ENCODE peak calls at places on chromosomes 6 and 20, in eight cellular contexts. Y is fibroblast of pulmonary artery, I is MM.1S, Q is K562, G is fibroblast of the aortic adventitia, R is neural progenitor cell, K is lung, B is spleen. W is an unnamed sample.

GRCh38 chr6:20876016-20876415 is 341.8 kb downstream of the CDKAL1 start:
- DNase-seq in Y (peak), I (no peak), R (peak), B (no peak), Q (no peak), K (no peak), G (peak), W (no peak)

GRCh38 chr6:169038691-169039090 is 215.0 kb downstream of the THBS2 start:
- DNase-seq in Y (no peak), G (no peak), Q (no peak), B (no peak), R (no peak), I (no peak), K (no peak), W (no peak)

GRCh38 chr6:36426622-36427021 is 16.0 kb downstream of the PXT1 start:
- DNase-seq in I (no peak), K (no peak), Q (no peak), G (no peak), R (no peak), Y (no peak), B (no peak), W (no peak)

GRCh38 chr6:1442929-1443328 is 53.6 kb downstream of the FOXF2 start:
- DNase-seq in Y (no peak), R (no peak), G (no peak), I (no peak), K (no peak), Q (no peak), B (no peak), W (no peak)

GRCh38 chr20:40497781-40498691 is 191.0 kb downstream of the MAFB start:
- DNase-seq in I (no peak), Y (peak), G (no peak), R (no peak), K (peak), Q (no peak), B (peak), W (peak)

GRCh38 chr6:146871613-146872465 is 273.1 kb downstream of the ADGB start:
- DNase-seq in I (no peak), G (no peak), B (no peak), Q (no peak), K (no peak), R (no peak), Y (no peak), W (no peak)

GRCh38 chr20:3248167-3248992 is 9.4 kb upstream of the SLC4A11 start:
- DNase-seq in I (no peak), Q (peak), Y (peak), B (peak), K (no peak), G (peak), R (peak), W (peak)

GRCh38 chr6:11413728-11414127 is 123.8 kb upstream of the TMEM170B start:
- DNase-seq in K (no peak), I (no peak), G (no peak), Y (peak), Q (no peak), B (no peak), R (no peak), W (no peak)

GRCh38 chr6:115613488-115613887 is 447.2 kb downstream of the FRK start:
- DNase-seq in B (no peak), K (no peak), Y (peak), R (no peak), G (peak), Q (no peak), I (no peak), W (no peak)

GRCh38 chr6:87436435-87436834 is 28.7 kb downstream of the CFAP206 start:
- DNase-seq in G (peak), B (no peak), Q (peak), I (peak), K (no peak), Y (peak), R (peak), W (peak)

GRCh38 chr6:41625442-41625841 is 12.8 kb upstream of the MDFI start:
- DNase-seq in B (no peak), G (peak), Y (peak), Q (no peak), K (no peak), R (no peak), I (no peak), W (peak)

GRCh38 chr6:107576852-107577251 is 86.9 kb downstream of the SOBP start:
- DNase-seq in B (no peak), Q (no peak), Y (peak), G (peak), R (no peak), K (no peak), I (no peak), W (no peak)

GRCh38 chr6:24718449-24719124 is 367 bp downstream of the C6orf62 start:
- DNase-seq in R (no peak), Y (no peak), G (no peak), Q (no peak), K (no peak), I (no peak), B (no peak), W (no peak)

GRCh38 chr20:49685161-49685601 is 28.5 kb downstream of the B4GALT5 start:
- DNase-seq in R (no peak), K (no peak), I (peak), Q (no peak), G (peak), B (no peak), Y (no peak), W (no peak)

GRCh38 chr6:132132911-132133639 is 181.9 kb upstream of the CCN2 start:
- DNase-seq in Y (peak), K (no peak), Q (no peak), R (no peak), G (peak), I (no peak), B (no peak), W (no peak)

GRCh38 chr6:90284745-90285481 is 11.7 kb downstream of the BACH2 start:
- DNase-seq in B (peak), I (peak), Y (peak), R (no peak), K (no peak), Q (no peak), G (peak), W (no peak)

GRCh38 chr6:53647437-53648094 is 18.0 kb downstream of the KLHL31 start:
- DNase-seq in G (no peak), K (no peak), I (peak), Y (no peak), R (no peak), Q (no peak), B (no peak), W (no peak)

GRCh38 chr6:311679-312220 is 19.5 kb downstream of the DUSP22 start:
- DNase-seq in B (peak), Q (no peak), R (no peak), G (no peak), I (no peak), Y (no peak), K (no peak), W (no peak)

GRCh38 chr6:159267165-159267564 is 98.0 kb downstream of the FNDC1 start:
- DNase-seq in Y (peak), B (no peak), Q (peak), I (no peak), R (peak), K (no peak), G (no peak), W (no peak)

GRCh38 chr20:55174635-55175034 is 699.2 kb downstream of the DOK5 start:
- DNase-seq in Q (no peak), Y (no peak), R (no peak), K (no peak), B (no peak), I (no peak), G (no peak), W (no peak)

GRCh38 chr6:104483225-104483834 is 376.4 kb downstream of the HACE1 start:
- DNase-seq in I (no peak), K (no peak), R (no peak), B (no peak), Q (no peak), G (peak), Y (peak), W (no peak)

GRCh38 chr6:11432713-11433450 is 104.7 kb upstream of the TMEM170B start:
- DNase-seq in G (peak), K (no peak), B (no peak), R (no peak), I (no peak), Q (no peak), Y (peak), W (no peak)

GRCh38 chr6:19757036-19757435 is 80.1 kb upstream of the ID4 start:
- DNase-seq in B (no peak), G (peak), Q (no peak), Y (peak), K (no peak), I (no peak), R (no peak), W (peak)

GRCh38 chr20:14902432-14903089 is 565.1 kb upstream of the FLRT3 start:
- DNase-seq in K (no peak), Q (no peak), R (no peak), B (no peak), I (peak), G (no peak), Y (no peak), W (no peak)

DNA sequence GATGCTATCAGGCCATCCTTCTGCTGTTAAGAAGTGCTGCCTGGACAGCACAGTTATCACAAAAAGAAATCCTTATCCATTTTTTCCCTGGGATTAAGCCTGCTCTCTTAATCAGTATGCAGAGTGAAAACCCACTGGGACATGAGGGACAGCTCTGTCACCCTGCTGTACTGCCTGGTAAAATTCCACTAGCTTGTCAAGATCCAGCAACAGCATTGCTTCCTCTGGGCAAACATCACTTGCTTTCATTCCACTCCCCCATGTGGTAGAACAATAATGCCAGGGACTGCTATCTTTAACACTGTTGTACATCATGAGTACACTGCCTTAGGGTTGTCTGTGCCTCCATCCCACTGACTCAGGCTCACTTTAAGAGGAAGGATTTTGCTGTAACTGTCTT is 331.3 kb downstream of the KIF16B start:
- DNase-seq in K (no peak), Q (no peak), Y (no peak), R (no peak), I (no peak), B (no peak), G (no peak), W (no peak)
- TF ChIP-seq CTCF in K (no peak), Q (no peak), Y (no peak), R (peak), I (no peak), B (peak), G (no peak), W (no peak)

DNA sequence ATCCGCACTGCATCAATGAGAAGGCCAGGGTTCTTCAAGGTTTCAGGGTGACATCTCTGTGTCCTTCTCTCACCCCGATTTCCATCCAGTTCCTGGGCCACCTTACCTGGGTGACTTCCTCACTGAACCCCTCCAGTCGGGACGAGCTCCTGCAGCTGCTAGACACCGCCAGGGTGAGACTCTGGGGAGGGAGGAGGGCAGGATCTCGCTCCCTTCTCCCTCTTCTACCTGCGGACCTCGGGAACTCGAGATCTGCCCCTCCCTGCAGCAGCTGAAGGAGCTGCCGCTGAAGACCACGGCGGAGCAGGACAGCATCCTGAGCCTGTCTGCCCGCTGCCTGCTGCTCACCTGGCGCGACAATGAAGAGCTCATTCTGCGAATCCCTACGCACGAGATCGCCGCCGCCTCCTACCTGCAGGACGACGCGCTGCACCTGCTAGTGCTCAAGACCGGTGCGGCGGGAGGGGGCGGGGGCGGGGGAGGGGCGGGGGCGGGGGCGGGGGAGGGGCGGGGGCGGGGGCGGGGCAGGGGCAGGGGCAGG is 7.5 kb downstream of the CCM2L start:
- DNase-seq in B (peak), I (peak), G (no peak), K (peak), Y (no peak), Q (peak), R (peak), W (peak)
- TF ChIP-seq CTCF in B (peak), I (peak), G (no peak), K (no peak), Y (no peak), Q (peak), R (peak), W (peak)

DNA sequence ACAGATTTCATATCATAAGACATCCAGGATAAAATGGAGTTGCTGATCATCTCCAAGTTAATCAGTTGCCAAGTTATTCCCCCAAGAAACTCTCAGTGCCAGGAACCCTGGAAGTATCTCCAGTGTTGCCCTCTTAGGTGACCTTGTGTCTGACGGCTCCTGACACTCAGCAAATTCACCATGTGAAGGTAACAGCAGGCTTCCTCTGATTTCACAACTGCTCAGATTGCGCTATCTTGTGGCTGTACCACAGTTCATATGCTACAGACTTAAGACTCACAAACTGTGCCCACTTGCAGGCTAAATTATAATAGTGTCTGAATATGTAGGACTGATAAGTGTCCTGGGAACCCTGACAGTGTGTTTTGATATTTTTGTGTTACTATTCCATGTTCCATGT is 186.6 kb upstream of the OPRM1 start:
- DNase-seq in B (no peak), R (no peak), G (no peak), K (no peak), Y (no peak), Q (no peak), I (no peak), W (no peak)
- TF ChIP-seq CTCF in B (no peak), R (no peak), G (no peak), K (no peak), Y (no peak), Q (no peak), I (no peak), W (no peak)

GRCh38 chr20:63218701-63219446 is 2.9 kb upstream of the YTHDF1 start:
- DNase-seq in Q (no peak), Y (no peak), R (no peak), G (no peak), B (no peak), I (no peak), K (no peak), W (no peak)
- TF ChIP-seq CTCF in Q (no peak), Y (no peak), R (no peak), G (no peak), B (no peak), I (no peak), K (no peak), W (no peak)

GRCh38 chr6:35258858-35259193 is 709 bp upstream of the ZNF76 start:
- DNase-seq in Y (peak), G (peak), R (no peak), Q (peak), I (no peak), K (no peak), B (no peak), W (no peak)
- TF ChIP-seq CTCF in Y (peak), G (no peak), R (peak), Q (peak), I (peak), K (no peak), B (peak), W (no peak)

GRCh38 chr20:45154183-45154582 is 20.5 kb upstream of the PI3 start:
- DNase-seq in K (no peak), I (no peak), Q (no peak), Y (peak), R (no peak), B (no peak), G (peak), W (no peak)
- TF ChIP-seq CTCF in K (no peak), I (no peak), Q (no peak), Y (no peak), R (no peak), B (no peak), G (no peak), W (no peak)